ENCODE peak calls at places on chromosomes 12 and 14, in four cellular contexts. W, N, T and D are unnamed samples.

GRCh38 chr12:121602766-121603165 is 21.9 kb upstream of the KDM2B start:
- DNase-seq in W (no peak), N (no peak), T (no peak), D (no peak)

GRCh38 chr12:59030415-59030814 is 110.1 kb upstream of the LRIG3 start:
- DNase-seq in W (no peak), N (no peak), T (no peak), D (no peak)

GRCh38 chr12:123990512-123990911 is 17.5 kb downstream of the ZNF664 start:
- DNase-seq in W (no peak), N (no peak), T (peak), D (no peak)

GRCh38 chr12:53159195-53159834 is 21.2 kb upstream of the ZNF740 start:
- DNase-seq in W (peak), N (peak), T (peak), D (peak)

GRCh38 chr12:95918194-95918993 is 24.0 kb downstream of the CCDC38 start:
- DNase-seq in W (peak), N (peak), T (peak), D (no peak)

GRCh38 chr12:65656904-65657351 is 167.4 kb upstream of the HMGA2 start:
- DNase-seq in W (no peak), N (no peak), T (peak), D (no peak)

GRCh38 chr14:64758711-64759554 is 54.7 kb downstream of the PLEKHG3 start:
- DNase-seq in W (peak), N (no peak), T (peak), D (no peak)

GRCh38 chr14:69716483-69717187 is 50.3 kb upstream of the SRSF5 start:
- DNase-seq in W (no peak), N (no peak), T (peak), D (no peak)